ENCODE peak calls at places on chromosomes 11 and 22, in six cellular contexts. Z is mammary epithelial cell, O is H9, U is HepG2, E is SK-N-SH, N is IMR-90. P is an unnamed sample. For H4K20me1, the result is how much of the 10 kb centered on the place peaks cover.

GRCh38 chr22:36423461-36424404 is 36.0 kb upstream of the MYH9 start:
- DNase-seq in Z (no peak), O (no peak), U (no peak), E (no peak), N (peak), P (peak)

GRCh38 chr11:18013790-18014507 is 1.1 kb upstream of the SERGEF start:
- DNase-seq in Z (no peak), O (peak), U (no peak), E (peak), N (no peak), P (peak)

GRCh38 chr11:132898021-132898420 is 634.3 kb downstream of the OPCML start:
- DNase-seq in Z (peak), O (no peak), U (no peak), E (no peak), N (peak), P (no peak)

GRCh38 chr11:114562166-114562916 is 2.7 kb upstream of the NXPE1 start:
- DNase-seq in Z (no peak), O (no peak), U (no peak), E (no peak), N (peak), P (no peak)

GRCh38 chr11:15779518-15779917 is 576.8 kb downstream of the SOX6 start:
- DNase-seq in Z (no peak), O (no peak), U (no peak), E (no peak), N (peak), P (no peak)

GRCh38 chr11:92227233-92227593 is 2.6 kb downstream of the FAT3 start:
- DNase-seq in Z (no peak), O (peak), U (no peak), E (peak), N (no peak), P (no peak)

GRCh38 chr11:565921-566509 is 5.2 kb downstream of the RASSF7 start:
- DNase-seq in Z (no peak), O (peak), U (peak), E (no peak), N (no peak), P (no peak)

GRCh38 chr22:23251445-23252093 is 71.3 kb downstream of the BCR start:
- DNase-seq in Z (peak), O (no peak), U (peak), E (no peak), N (peak), P (no peak)

GRCh38 chr11:1767399-1768140 is 3.8 kb upstream of the CTSD start:
- DNase-seq in Z (no peak), O (no peak), U (no peak), E (no peak), N (no peak), P (no peak)

GRCh38 chr11:32435511-32435946 is at the start of gene WT1:
- DNase-seq in Z (no peak), O (peak), U (no peak), E (peak), N (no peak), P (no peak)

GRCh38 chr22:19913337-19913936 is 28.1 kb upstream of the COMT start:
- DNase-seq in Z (no peak), O (no peak), U (no peak), E (no peak), N (no peak), P (no peak)

GRCh38 chr11:12416552-12416951 is 39.2 kb downstream of the PARVA start:
- DNase-seq in Z (no peak), O (no peak), U (no peak), E (no peak), N (no peak), P (no peak)

GRCh38 chr11:81007046-81007445 is 1566.2 kb upstream of the TENM4 start:
- DNase-seq in Z (no peak), O (no peak), U (no peak), E (peak), N (peak), P (peak)

GRCh38 chr11:12087075-12087775 is 23.2 kb upstream of the MICAL2 start:
- DNase-seq in Z (peak), O (no peak), U (no peak), E (no peak), N (peak), P (no peak)

GRCh38 chr11:82494988-82495432 is 238.7 kb downstream of the FAM181B start:
- DNase-seq in Z (peak), O (peak), U (peak), E (peak), N (no peak), P (peak)

GRCh38 chr22:48500481-48501230 is 1327.0 kb downstream of the BRD1 start:
- DNase-seq in Z (no peak), O (peak), U (no peak), E (no peak), N (no peak), P (no peak)

GRCh38 chr11:68387840-68388239 is 72.7 kb upstream of the PPP6R3 start:
- DNase-seq in Z (no peak), O (no peak), U (no peak), E (no peak), N (no peak), P (no peak)

GRCh38 chr11:11504071-11504470 is 117.7 kb downstream of the GALNT18 start:
- DNase-seq in Z (no peak), O (no peak), U (no peak), E (no peak), N (no peak), P (no peak)

DNA sequence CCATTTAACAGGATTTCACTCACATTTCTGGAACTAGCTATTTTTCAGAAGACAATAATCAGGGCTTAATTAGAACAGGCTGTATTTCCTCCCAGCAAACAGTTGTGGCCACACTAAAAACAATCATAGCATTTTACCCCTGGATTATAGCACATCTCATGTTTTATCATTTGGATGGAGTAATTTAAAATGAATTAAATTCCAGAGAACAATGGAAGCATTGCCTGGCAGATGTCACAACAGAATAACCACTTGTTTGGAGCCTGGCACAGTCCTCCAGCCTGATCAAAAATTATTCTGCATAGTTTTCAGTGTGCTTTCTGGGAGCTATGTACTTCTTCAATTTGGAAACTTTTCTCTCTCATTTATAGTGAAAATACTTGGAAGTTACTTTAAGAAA is 9.2 kb downstream of the PRSS23 start:
- DNase-seq in Z (no peak), O (no peak), U (no peak), E (no peak), N (no peak), P (no peak)
- H3K27ac ChIP-seq in Z (no peak), O (no peak), U (no peak), E (peak), N (no peak), P (no peak)

GRCh38 chr11:23257088-23257487 is 396.8 kb upstream of the CCDC179 start:
- DNase-seq in Z (no peak), O (no peak), U (no peak), E (no peak), N (no peak), P (no peak)
- H4K20me1 ChIP-seq in Z (under half), O (under half), U (under half), E (under half), N (under half), P (under half)

GRCh38 chr22:45268167-45268957 is 16.4 kb upstream of the UPK3A start:
- DNase-seq in Z (no peak), O (peak), U (no peak), E (peak), N (no peak), P (no peak)
- H3K9ac ChIP-seq in Z (peak), O (no peak), U (peak), E (peak), N (peak), P (peak)

DNA sequence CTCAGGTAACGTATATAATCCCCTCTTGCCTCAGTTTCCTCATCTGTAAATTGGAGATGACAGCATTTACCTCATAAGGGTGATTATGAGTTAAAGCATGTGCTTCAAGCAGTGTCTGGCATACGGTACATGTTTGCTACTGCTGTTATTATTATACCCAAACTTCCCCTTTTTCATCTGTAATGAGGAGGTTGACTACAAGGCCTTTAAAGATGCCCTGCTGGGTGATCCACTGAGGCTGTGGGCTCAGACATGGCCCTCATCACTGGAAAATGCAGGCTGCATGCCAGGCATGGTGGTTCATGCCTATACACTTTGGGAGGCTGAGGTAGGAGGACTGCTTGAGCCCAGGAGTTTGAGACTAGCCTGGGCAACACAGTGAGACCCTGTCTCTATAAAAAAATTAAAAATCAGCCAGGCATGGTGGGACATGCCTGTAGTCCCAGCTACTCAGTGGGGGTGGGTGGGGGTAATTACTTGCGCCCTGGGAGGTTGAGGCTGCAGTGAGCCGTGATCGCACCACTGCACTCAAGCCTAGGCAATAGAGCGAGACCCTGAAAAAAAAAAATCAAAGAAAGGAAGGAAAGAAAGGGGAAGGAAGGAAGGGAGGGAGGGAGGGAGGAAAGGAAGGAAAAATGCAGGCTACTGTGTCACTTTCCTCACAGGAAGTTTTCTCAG is 4.3 kb downstream of the PIK3IP1 start:
- DNase-seq in Z (no peak), O (no peak), U (no peak), E (no peak), N (no peak), P (peak)
- H3K27ac ChIP-seq in Z (no peak), O (no peak), U (no peak), E (no peak), N (no peak), P (peak)

GRCh38 chr22:31625661-31626426 is 36.2 kb downstream of the PISD start:
- DNase-seq in Z (no peak), O (peak), U (no peak), E (no peak), N (peak), P (no peak)
- H4K20me1 ChIP-seq in Z (under half), O (under half), U (under half), E (half or more), N (half or more), P (half or more)

GRCh38 chr11:128784059-128784804 is 82.9 kb downstream of the KCNJ1 start:
- DNase-seq in Z (no peak), O (peak), U (no peak), E (no peak), N (no peak), P (no peak)
- H3K9ac ChIP-seq in Z (no peak), O (no peak), U (no peak), E (no peak), N (no peak), P (no peak)

DNA sequence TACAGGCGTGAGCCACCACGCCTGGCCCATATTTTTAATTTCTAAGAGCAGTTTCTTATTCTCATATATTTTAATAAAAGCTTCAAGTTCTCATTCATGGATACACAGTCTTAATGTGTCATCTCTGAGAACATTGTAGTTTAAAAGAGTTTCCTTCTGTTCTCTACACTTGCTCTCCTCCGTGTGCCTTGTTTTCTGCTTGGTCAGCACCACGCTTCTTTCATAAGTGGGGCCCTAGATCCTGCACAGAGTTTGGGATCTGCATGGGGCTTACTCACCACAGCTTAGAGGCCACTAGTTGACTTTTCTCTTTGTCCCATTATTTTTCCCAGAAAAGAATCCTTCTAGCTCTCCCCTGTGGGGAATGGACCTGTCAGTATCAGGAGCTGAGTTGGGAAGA is 58.8 kb downstream of the PPP6R2 start:
- DNase-seq in Z (no peak), O (no peak), U (no peak), E (no peak), N (no peak), P (no peak)
- H3K27ac ChIP-seq in Z (no peak), O (no peak), U (no peak), E (no peak), N (no peak), P (no peak)